ENCODE peak calls at places on chromosomes 7 and 10, in seven cellular contexts. J, P, G, U, M, Z and E are unnamed samples.

GRCh38 chr7:39353615-39354376 is 212.4 kb upstream of the YAE1 start:
- DNase-seq in J (no peak), P (no peak), G (no peak), U (no peak), M (no peak), Z (peak), E (peak)

GRCh38 chr10:48981310-48981907 is 41.8 kb upstream of the LRRC18 start:
- DNase-seq in J (no peak), P (peak), G (peak), U (peak), M (peak), Z (no peak), E (peak)

GRCh38 chr7:2629740-2630681 is 1.8 kb upstream of the TTYH3 start:
- DNase-seq in J (no peak), P (no peak), G (no peak), U (no peak), M (peak), Z (no peak), E (no peak)

GRCh38 chr7:115338016-115338415 is 416.1 kb downstream of the MDFIC start:
- DNase-seq in J (no peak), P (no peak), G (no peak), U (no peak), M (no peak), Z (no peak), E (no peak)

GRCh38 chr7:127809285-127809702 is 157.3 kb downstream of the SND1 start:
- DNase-seq in J (peak), P (no peak), G (peak), U (no peak), M (peak), Z (no peak), E (peak)

GRCh38 chr7:130492519-130493274 is 812 bp downstream of the MEST start:
- DNase-seq in J (no peak), P (no peak), G (no peak), U (no peak), M (no peak), Z (peak), E (no peak)

GRCh38 chr7:12369700-12370099 is 34.0 kb downstream of the VWDE start:
- DNase-seq in J (no peak), P (no peak), G (no peak), U (no peak), M (no peak), Z (no peak), E (no peak)

GRCh38 chr10:58464956-58465355 is 47.7 kb upstream of the BICC1 start:
- DNase-seq in J (no peak), P (no peak), G (no peak), U (no peak), M (no peak), Z (no peak), E (no peak)

GRCh38 chr10:68208424-68209042 is 23.4 kb downstream of the ATOH7 start:
- DNase-seq in J (peak), P (no peak), G (no peak), U (no peak), M (peak), Z (peak), E (peak)

GRCh38 chr10:67788028-67788886 is 49.7 kb downstream of the DNAJC12 start:
- DNase-seq in J (no peak), P (peak), G (peak), U (peak), M (no peak), Z (no peak), E (peak)

GRCh38 chr10:132738454-132739224 is 47.3 kb downstream of the NKX6-2 start:
- DNase-seq in J (peak), P (no peak), G (no peak), U (no peak), M (no peak), Z (no peak), E (no peak)

GRCh38 chr7:13262929-13263530 is 575.6 kb downstream of the ARL4A start:
- DNase-seq in J (no peak), P (no peak), G (no peak), U (no peak), M (peak), Z (peak), E (peak)

GRCh38 chr7:47669178-47669878 is 87.4 kb upstream of the TNS3 start:
- DNase-seq in J (no peak), P (no peak), G (peak), U (no peak), M (peak), Z (no peak), E (peak)

GRCh38 chr7:30113144-30113543 is 21.6 kb upstream of the MTURN start:
- DNase-seq in J (no peak), P (no peak), G (no peak), U (no peak), M (no peak), Z (no peak), E (no peak)

GRCh38 chr7:78099715-78100477 is 301.3 kb downstream of the PHTF2 start:
- DNase-seq in J (no peak), P (no peak), G (no peak), U (no peak), M (peak), Z (no peak), E (no peak)

GRCh38 chr10:35409094-35409582 is 72.8 kb downstream of the CCNY start:
- DNase-seq in J (peak), P (no peak), G (peak), U (no peak), M (peak), Z (no peak), E (peak)